ENCODE peak calls at places on chromosome 6, in ten cellular contexts. One of them, this sample, is unnamed.

GRCh38 chr6:139757766-139758655 is 383.6 kb upstream of the CITED2 start:
- DNase-seq in activated T-cell treated with anti-CD3 and anti-CD28 coated beads, Interleukin-2, amount 50 U/mL, for 72 hours: no peak
- DNase-seq in kidney: no peak
- DNase-seq in tibial nerve: no peak
- DNase-seq in NCI-H1417: no peak
- DNase-seq in retina: no peak
- DNase-seq in GM10248: no peak
- DNase-seq in dorsolateral prefrontal cortex: no peak
- DNase-seq in heart right ventricle: no peak
- DNase-seq in colonic mucosa: no peak
- DNase-seq in this sample: no peak

GRCh38 chr6:75368151-75368779 is 83.7 kb upstream of the TMEM30A start:
- DNase-seq in kidney: no peak
- DNase-seq in colonic mucosa: peak; percentile 29
- DNase-seq in GM10248: peak; percentile 13
- DNase-seq in tibial nerve: no peak
- DNase-seq in dorsolateral prefrontal cortex: no peak
- DNase-seq in NCI-H1417: peak; percentile 40
- DNase-seq in heart right ventricle: no peak
- DNase-seq in activated T-cell treated with anti-CD3 and anti-CD28 coated beads, Interleukin-2, amount 50 U/mL, for 72 hours: no peak
- DNase-seq in retina: no peak
- DNase-seq in this sample: no peak

GRCh38 chr6:402901-403658 is 11.5 kb downstream of the IRF4 start:
- DNase-seq in kidney: no peak
- DNase-seq in dorsolateral prefrontal cortex: no peak
- DNase-seq in tibial nerve: no peak
- DNase-seq in GM10248: peak; percentile 40
- DNase-seq in retina: no peak
- DNase-seq in colonic mucosa: no peak
- DNase-seq in NCI-H1417: no peak
- DNase-seq in activated T-cell treated with anti-CD3 and anti-CD28 coated beads, Interleukin-2, amount 50 U/mL, for 72 hours: peak; percentile 88
- DNase-seq in heart right ventricle: no peak
- DNase-seq in this sample: no peak

GRCh38 chr6:135481786-135482369 is 15.7 kb downstream of the AHI1 start:
- DNase-seq in retina: no peak
- DNase-seq in kidney: no peak
- DNase-seq in heart right ventricle: no peak
- DNase-seq in GM10248: no peak
- DNase-seq in dorsolateral prefrontal cortex: no peak
- DNase-seq in tibial nerve: no peak
- DNase-seq in NCI-H1417: no peak
- DNase-seq in activated T-cell treated with anti-CD3 and anti-CD28 coated beads, Interleukin-2, amount 50 U/mL, for 72 hours: no peak
- DNase-seq in colonic mucosa: no peak
- DNase-seq in this sample: no peak

GRCh38 chr6:84107495-84107894 is 73.9 kb downstream of the MRAP2 start:
- DNase-seq in retina: no peak
- DNase-seq in GM10248: no peak
- DNase-seq in activated T-cell treated with anti-CD3 and anti-CD28 coated beads, Interleukin-2, amount 50 U/mL, for 72 hours: no peak
- DNase-seq in tibial nerve: no peak
- DNase-seq in kidney: no peak
- DNase-seq in dorsolateral prefrontal cortex: no peak
- DNase-seq in heart right ventricle: no peak
- DNase-seq in NCI-H1417: no peak
- DNase-seq in colonic mucosa: no peak
- DNase-seq in this sample: no peak

GRCh38 chr6:149929422-149929821 is 6.5 kb upstream of the RAET1G start:
- DNase-seq in kidney: peak; percentile 21
- DNase-seq in GM10248: no peak
- DNase-seq in tibial nerve: no peak
- DNase-seq in retina: no peak
- DNase-seq in heart right ventricle: no peak
- DNase-seq in colonic mucosa: no peak
- DNase-seq in activated T-cell treated with anti-CD3 and anti-CD28 coated beads, Interleukin-2, amount 50 U/mL, for 72 hours: peak; percentile 46
- DNase-seq in NCI-H1417: no peak
- DNase-seq in dorsolateral prefrontal cortex: no peak
- DNase-seq in this sample: no peak

GRCh38 chr6:2763345-2763841 is 1.8 kb upstream of the WRNIP1 start:
- DNase-seq in colonic mucosa: peak; percentile 30
- DNase-seq in dorsolateral prefrontal cortex: no peak
- DNase-seq in heart right ventricle: peak; percentile 67
- DNase-seq in activated T-cell treated with anti-CD3 and anti-CD28 coated beads, Interleukin-2, amount 50 U/mL, for 72 hours: no peak
- DNase-seq in kidney: peak; percentile 87
- DNase-seq in GM10248: no peak
- DNase-seq in NCI-H1417: no peak
- DNase-seq in retina: no peak
- DNase-seq in tibial nerve: no peak
- DNase-seq in this sample: no peak

GRCh38 chr6:30748851-30749540 is 4.6 kb upstream of the IER3 start:
- DNase-seq in colonic mucosa: peak; percentile 29
- DNase-seq in dorsolateral prefrontal cortex: no peak
- DNase-seq in kidney: no peak
- DNase-seq in NCI-H1417: no peak
- DNase-seq in retina: no peak
- DNase-seq in GM10248: no peak
- DNase-seq in tibial nerve: no peak
- DNase-seq in activated T-cell treated with anti-CD3 and anti-CD28 coated beads, Interleukin-2, amount 50 U/mL, for 72 hours: no peak
- DNase-seq in heart right ventricle: no peak
- DNase-seq in this sample: no peak

GRCh38 chr6:108200186-108200585 is 34.4 kb downstream of the NR2E1 start:
- DNase-seq in heart right ventricle: no peak
- DNase-seq in kidney: no peak
- DNase-seq in GM10248: no peak
- DNase-seq in colonic mucosa: no peak
- DNase-seq in tibial nerve: no peak
- DNase-seq in dorsolateral prefrontal cortex: no peak
- DNase-seq in NCI-H1417: no peak
- DNase-seq in activated T-cell treated with anti-CD3 and anti-CD28 coated beads, Interleukin-2, amount 50 U/mL, for 72 hours: no peak
- DNase-seq in retina: no peak
- DNase-seq in this sample: no peak

GRCh38 chr6:56850618-56851017 is 104.3 kb upstream of the BEND6 start:
- DNase-seq in tibial nerve: no peak
- DNase-seq in dorsolateral prefrontal cortex: no peak
- DNase-seq in activated T-cell treated with anti-CD3 and anti-CD28 coated beads, Interleukin-2, amount 50 U/mL, for 72 hours: no peak
- DNase-seq in heart right ventricle: no peak
- DNase-seq in colonic mucosa: no peak
- DNase-seq in NCI-H1417: no peak
- DNase-seq in GM10248: no peak
- DNase-seq in retina: peak; percentile 37
- DNase-seq in kidney: no peak
- DNase-seq in this sample: no peak

This sample was measured in GOT3.